ENCODE peak calls at places on chromosomes 1 and 21, in seven cellular contexts. D is stimulated activated CD8-positive, alpha-beta memory T cell treated with anti-CD3 and anti-CD28 coated beads, Interleukin-7, amount 100 ng/mL, for 1 hour; Z is T47D; S is stromal cell of bone marrow; L is endothelial cell; W is activated naive CD4-positive, alpha-beta T cell; I is iPS-NIHi11. U is an unnamed sample.

GRCh38 chr1:240811261-240811660 is 199.3 kb upstream of the GREM2 start:
- DNase-seq in Z (no peak), I (no peak), D (no peak), L (no peak), S (no peak), W (no peak), U (no peak)

GRCh38 chr1:56967900-56968832 is 2.4 kb upstream of the C8B start:
- DNase-seq in I (peak), S (no peak), Z (no peak), L (peak), D (no peak), W (no peak), U (no peak)

GRCh38 chr1:35559317-35559944 is 1.8 kb downstream of the NCDN start:
- DNase-seq in W (no peak), S (no peak), L (no peak), D (no peak), I (no peak), Z (no peak), U (no peak)

GRCh38 chr1:66227966-66228365 is 306.0 kb upstream of the SGIP1 start:
- DNase-seq in W (no peak), Z (no peak), S (no peak), I (no peak), D (no peak), L (no peak), U (no peak)

GRCh38 chr1:21340230-21340564 is 49.9 kb upstream of the ECE1 start:
- DNase-seq in Z (no peak), D (no peak), S (no peak), L (no peak), I (no peak), W (no peak), U (no peak)

GRCh38 chr1:83942914-83943313 is 56.0 kb downstream of the TTLL7 start:
- DNase-seq in S (peak), D (no peak), L (no peak), Z (no peak), W (no peak), I (no peak), U (no peak)

GRCh38 chr1:61330018-61330417 is 247.7 kb downstream of the NFIA start:
- DNase-seq in S (no peak), I (no peak), W (no peak), Z (no peak), L (no peak), D (no peak), U (no peak)

GRCh38 chr1:77048615-77049005 is 170.6 kb downstream of the PIGK start:
- DNase-seq in S (no peak), L (no peak), Z (no peak), I (no peak), D (no peak), W (no peak), U (no peak)

GRCh38 chr1:59103457-59103856 is 193.4 kb upstream of the FGGY start:
- DNase-seq in Z (no peak), S (no peak), I (no peak), D (no peak), L (no peak), W (no peak), U (no peak)

GRCh38 chr1:80656011-80656627 is 1144.6 kb upstream of the ADGRL2 start:
- DNase-seq in L (peak), S (no peak), W (no peak), Z (peak), I (peak), D (no peak), U (no peak)

GRCh38 chr1:153348511-153349362 is at the start of gene PGLYRP4:
- DNase-seq in W (no peak), L (no peak), D (no peak), I (no peak), Z (no peak), S (no peak), U (no peak)

GRCh38 chr1:24558902-24559791 is 3.3 kb downstream of the NCMAP start:
- DNase-seq in I (peak), L (no peak), Z (peak), D (no peak), W (no peak), S (peak), U (no peak)

GRCh38 chr21:42187976-42188653 is 30.8 kb upstream of the ABCG1 start:
- DNase-seq in L (no peak), W (peak), D (peak), Z (no peak), S (peak), I (no peak), U (no peak)

GRCh38 chr1:88768816-88769215 is 84.7 kb downstream of the PKN2 start:
- DNase-seq in Z (no peak), S (no peak), L (no peak), D (no peak), I (no peak), W (no peak), U (no peak)

GRCh38 chr1:169958987-169959386 is 65.3 kb upstream of the SCYL3 start:
- DNase-seq in Z (no peak), I (no peak), W (no peak), S (no peak), D (no peak), L (no peak), U (no peak)

GRCh38 chr1:41542196-41542955 is 57.9 kb upstream of the EDN2 start:
- DNase-seq in I (no peak), L (no peak), S (no peak), D (no peak), W (no peak), Z (no peak), U (no peak)

GRCh38 chr21:42219606-42220137 is 732 bp downstream of the ABCG1 start:
- DNase-seq in Z (no peak), D (no peak), S (no peak), L (peak), I (peak), W (no peak), U (no peak)

GRCh38 chr1:68231627-68232303 is 558 bp downstream of the WLS start:
- DNase-seq in I (peak), Z (no peak), L (peak), D (no peak), W (no peak), S (peak), U (no peak)

GRCh38 chr1:33762962-33763361 is 100.9 kb upstream of the HMGB4 start:
- DNase-seq in L (no peak), I (no peak), D (no peak), W (no peak), Z (no peak), S (no peak), U (no peak)

GRCh38 chr1:243730499-243731150 is 119.4 kb downstream of the AKT3 start:
- DNase-seq in S (no peak), I (no peak), Z (no peak), L (no peak), D (no peak), W (no peak), U (no peak)

GRCh38 chr1:197761654-197762053 is 13.6 kb downstream of the DENND1B start:
- DNase-seq in W (no peak), L (no peak), Z (no peak), D (no peak), I (no peak), S (no peak), U (no peak)

GRCh38 chr1:83857108-83857507 is 141.8 kb downstream of the TTLL7 start:
- DNase-seq in Z (peak), W (no peak), I (no peak), L (no peak), S (peak), D (no peak), U (no peak)

GRCh38 chr1:12478612-12478985 is 139.4 kb downstream of the DHRS3 start:
- DNase-seq in I (no peak), S (no peak), Z (no peak), D (peak), L (peak), W (peak), U (no peak)

GRCh38 chr21:36321325-36322082 is 1.5 kb downstream of the MORC3 start:
- DNase-seq in L (peak), Z (no peak), W (no peak), S (no peak), I (peak), D (no peak), U (no peak)

GRCh38 chr1:53561488-53562115 is 102.4 kb downstream of the DMRTB1 start:
- DNase-seq in W (no peak), Z (no peak), D (no peak), I (no peak), S (no peak), L (no peak), U (no peak)

GRCh38 chr1:201782353-201782752 is 46.6 kb upstream of the IPO9 start:
- DNase-seq in D (no peak), W (no peak), L (no peak), S (no peak), Z (no peak), I (no peak), U (no peak)

GRCh38 chr1:88799433-88799832 is 91.9 kb downstream of the GTF2B start:
- DNase-seq in L (no peak), I (no peak), D (no peak), S (no peak), Z (no peak), W (no peak), U (no peak)

GRCh38 chr1:64047549-64047969 is 155.9 kb upstream of the UBE2U start:
- DNase-seq in Z (no peak), S (no peak), W (no peak), I (no peak), D (no peak), L (no peak), U (no peak)

GRCh38 chr1:61388586-61388985 is 306.2 kb downstream of the NFIA start:
- DNase-seq in D (no peak), I (no peak), Z (no peak), L (no peak), W (no peak), S (peak), U (no peak)

GRCh38 chr1:223208164-223209075 is 65.4 kb upstream of the TLR5 start:
- DNase-seq in S (no peak), I (no peak), W (no peak), Z (no peak), L (no peak), D (no peak), U (no peak)

U was measured in esophagus squamous epithelium.